ENCODE peak calls at places on chromosomes 6 and 20, in nine cellular contexts. N, S, K, J, I, A, H, F and X are unnamed samples.

GRCh38 chr6:124203106-124203811 is 399.6 kb downstream of the NKAIN2 start:
- DNase-seq in N (no peak), S (no peak), K (no peak), J (no peak), I (no peak), A (no peak), H (no peak), F (no peak), X (no peak)

GRCh38 chr6:32079566-32080290 is 29.4 kb downstream of the TNXB start:
- DNase-seq in N (no peak), S (no peak), K (no peak), J (no peak), I (no peak), A (no peak), H (no peak), F (peak), X (no peak)

GRCh38 chr6:158808442-158808833 is 10.7 kb downstream of the EZR start:
- DNase-seq in N (no peak), S (no peak), K (no peak), J (no peak), I (no peak), A (no peak), H (no peak), F (no peak), X (no peak)

GRCh38 chr6:163356324-163356723 is 58.2 kb upstream of the QKI start:
- DNase-seq in N (peak), S (no peak), K (peak), J (no peak), I (no peak), A (no peak), H (no peak), F (peak), X (peak)

GRCh38 chr6:153038378-153038777 is 35.9 kb upstream of the MTRF1L start:
- DNase-seq in N (peak), S (no peak), K (no peak), J (no peak), I (no peak), A (no peak), H (no peak), F (no peak), X (no peak)

GRCh38 chr6:28423546-28423945 is 19.7 kb downstream of the ZSCAN23 start:
- DNase-seq in N (no peak), S (no peak), K (no peak), J (no peak), I (no peak), A (no peak), H (no peak), F (no peak), X (no peak)

GRCh38 chr20:24981750-24982149 is 10.8 kb downstream of the APMAP start:
- DNase-seq in N (no peak), S (no peak), K (no peak), J (peak), I (no peak), A (no peak), H (no peak), F (no peak), X (peak)

GRCh38 chr6:45504947-45505346 is 127.2 kb upstream of the SUPT3H start:
- DNase-seq in N (peak), S (no peak), K (no peak), J (no peak), I (no peak), A (no peak), H (no peak), F (no peak), X (no peak)

GRCh38 chr6:113317870-113318269 is 539.3 kb upstream of the MARCKS start:
- DNase-seq in N (no peak), S (no peak), K (no peak), J (no peak), I (no peak), A (no peak), H (no peak), F (no peak), X (no peak)

GRCh38 chr6:118485601-118486550 is 62.2 kb upstream of the PLN start:
- DNase-seq in N (no peak), S (no peak), K (no peak), J (no peak), I (no peak), A (no peak), H (no peak), F (no peak), X (no peak)